ENCODE peak calls at places on chromosome 18, in five cellular contexts. V, N, F, K and S are unnamed samples.

GRCh38 chr18:9792565-9793226 is 84.6 kb downstream of the RAB31 start:
- DNase-seq in V (no peak), N (no peak), F (no peak), K (no peak), S (no peak)

GRCh38 chr18:27005589-27005988 is 140.1 kb upstream of the AQP4 start:
- DNase-seq in V (no peak), N (no peak), F (no peak), K (no peak), S (no peak)

GRCh38 chr18:31722369-31722957 is 38.1 kb upstream of the B4GALT6 start:
- DNase-seq in V (no peak), N (peak; percentile 62), F (peak; percentile 64), K (peak; percentile 79), S (peak; percentile 29)

GRCh38 chr18:34834897-34835296 is 124.8 kb downstream of the DTNA start:
- DNase-seq in V (no peak), N (no peak), F (no peak), K (peak; percentile 84), S (no peak)

GRCh38 chr18:49682301-49683190 is 120.7 kb downstream of the LIPG start:
- DNase-seq in V (no peak), N (no peak), F (no peak), K (no peak), S (no peak)

GRCh38 chr18:61398961-61399632 is 65.9 kb downstream of the CDH20 start:
- DNase-seq in V (no peak), N (no peak), F (no peak), K (peak; percentile 84), S (no peak)

GRCh38 chr18:10406172-10406663 is 48.2 kb upstream of the APCDD1 start:
- DNase-seq in V (no peak), N (no peak), F (no peak), K (no peak), S (no peak)

GRCh38 chr18:26646897-26647296 is 98.5 kb upstream of the KCTD1 start:
- DNase-seq in V (peak; percentile 41), N (no peak), F (no peak), K (no peak), S (no peak)

GRCh38 chr18:48947583-48947982 is 3.2 kb downstream of the SMAD7 start:
- DNase-seq in V (no peak), N (no peak), F (no peak), K (peak; percentile 60), S (no peak)

GRCh38 chr18:58398648-58399398 is 230.1 kb downstream of the ALPK2 start:
- DNase-seq in V (peak; percentile 26), N (no peak), F (no peak), K (no peak), S (no peak)

GRCh38 chr18:9113468-9114149 is 11.1 kb downstream of the NDUFV2 start:
- DNase-seq in V (no peak), N (no peak), F (no peak), K (no peak), S (no peak)

GRCh38 chr18:70671889-70672551 is 383.2 kb downstream of the SOCS6 start:
- DNase-seq in V (no peak), N (no peak), F (no peak), K (no peak), S (no peak)

GRCh38 chr18:49768051-49768391 is 45.3 kb downstream of the ACAA2 start:
- DNase-seq in V (peak; percentile 64), N (peak; percentile 7), F (no peak), K (peak; percentile 49), S (no peak)

GRCh38 chr18:5195656-5196055 is 1.4 kb downstream of the AKAIN1 start:
- DNase-seq in V (no peak), N (no peak), F (no peak), K (no peak), S (no peak)

GRCh38 chr18:69402219-69402989 is 1.7 kb downstream of the DOK6 start:
- DNase-seq in V (no peak), N (no peak), F (no peak), K (peak; percentile 10), S (no peak)

GRCh38 chr18:37535968-37536367 is 29.6 kb downstream of the CELF4 start:
- DNase-seq in V (no peak), N (no peak), F (no peak), K (peak; percentile 4), S (no peak)

GRCh38 chr18:39841133-39842041 is 2113.6 kb upstream of the PIK3C3 start:
- DNase-seq in V (peak; percentile 41), N (no peak), F (peak; percentile 51), K (peak; percentile 69), S (peak; percentile 38)

GRCh38 chr18:34548120-34548972 is 161.8 kb upstream of the DTNA start:
- DNase-seq in V (no peak), N (no peak), F (no peak), K (no peak), S (no peak)

GRCh38 chr18:59742325-59743111 is 45.3 kb upstream of the CCBE1 start:
- DNase-seq in V (no peak), N (no peak), F (peak; percentile 69), K (peak; percentile 40), S (no peak)

GRCh38 chr18:389658-390357 is 110.7 kb downstream of the COLEC12 start:
- DNase-seq in V (no peak), N (no peak), F (no peak), K (no peak), S (no peak)

GRCh38 chr18:43982582-43982981 is 698.1 kb upstream of the SETBP1 start:
- DNase-seq in V (no peak), N (no peak), F (no peak), K (no peak), S (no peak)

GRCh38 chr18:9825571-9826073 is 60.2 kb upstream of the TXNDC2 start:
- DNase-seq in V (peak; percentile 96), N (no peak), F (no peak), K (peak; percentile 78), S (peak; percentile 60)

GRCh38 chr18:37260367-37261093 is 305.1 kb downstream of the CELF4 start:
- DNase-seq in V (no peak), N (no peak), F (no peak), K (no peak), S (no peak)

GRCh38 chr18:62098960-62099359 is 87.9 kb downstream of the PIGN start:
- DNase-seq in V (no peak), N (no peak), F (no peak), K (no peak), S (no peak)

GRCh38 chr18:57748770-57749603 is 54.1 kb downstream of the ATP8B1 start:
- DNase-seq in V (peak; percentile 73), N (no peak), F (no peak), K (peak; percentile 63), S (peak; percentile 35)

GRCh38 chr18:35513181-35513932 is 15.6 kb upstream of the INO80C start:
- DNase-seq in V (peak; percentile 91), N (no peak), F (no peak), K (peak; percentile 19), S (no peak)

GRCh38 chr18:21270453-21270852 is 28.4 kb downstream of the GREB1L start:
- DNase-seq in V (no peak), N (no peak), F (no peak), K (peak; percentile 79), S (peak; percentile 47)

GRCh38 chr18:47251289-47252120 is at the start of gene SKOR2:
- DNase-seq in V (no peak), N (no peak), F (no peak), K (peak; percentile 4), S (no peak)

GRCh38 chr18:47254341-47254939 is 3.0 kb upstream of the SKOR2 start:
- DNase-seq in V (no peak), N (no peak), F (peak; percentile 65), K (peak; percentile 37), S (no peak)

GRCh38 chr18:47249602-47250001 is 1.9 kb downstream of the SKOR2 start:
- DNase-seq in V (no peak), N (no peak), F (no peak), K (no peak), S (no peak)

GRCh38 chr18:47250415-47251046 is 929 bp downstream of the SKOR2 start:
- DNase-seq in V (no peak), N (no peak), F (no peak), K (no peak), S (no peak)

GRCh38 chr18:47253101-47253654 is 1.7 kb upstream of the SKOR2 start:
- DNase-seq in V (no peak), N (no peak), F (no peak), K (no peak), S (no peak)
- H3K27me3 ChIP-seq in V (peaks cover 35% of the 10 kb centered on the region), N (peaks cover 11% of the 10 kb centered on the region), F (peaks cover 99% of the 10 kb centered on the region), K (peaks cover 91% of the 10 kb centered on the region), S (peaks cover 59% of the 10 kb centered on the region)

DNA sequence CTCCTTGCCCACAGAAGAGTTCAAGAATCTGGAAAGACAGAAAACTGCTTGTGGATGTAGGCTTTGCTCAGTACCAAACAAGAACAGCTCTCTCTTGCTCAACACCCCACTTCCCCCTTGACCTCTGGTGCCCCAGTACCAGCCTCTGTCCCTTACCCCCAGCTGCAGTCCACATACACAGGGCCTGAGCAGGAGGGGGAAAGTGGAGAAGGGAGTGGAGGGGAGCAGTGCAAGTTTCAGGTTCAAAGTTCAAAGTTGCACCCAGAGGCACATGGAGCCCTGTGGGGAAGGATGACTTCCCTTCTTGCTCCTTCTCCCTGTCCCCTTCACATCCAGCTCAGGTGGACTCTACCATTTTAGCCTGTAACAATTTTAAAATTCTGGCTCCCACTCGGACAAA is 61.1 kb upstream of the LPIN2 start:
- DNase-seq in V (no peak), N (no peak), F (no peak), K (no peak), S (no peak)
- H3K27me3 ChIP-seq in V (no peaks in the 10 kb centered on the region), N (no peaks in the 10 kb centered on the region), F (no peaks in the 10 kb centered on the region), K (no peaks in the 10 kb centered on the region), S (no peaks in the 10 kb centered on the region)

GRCh38 chr18:79662051-79662450 is 17.6 kb upstream of the CTDP1 start:
- DNase-seq in V (no peak), N (no peak), F (no peak), K (no peak), S (no peak)
- H3K27me3 ChIP-seq in V (peaks cover 61% of the 10 kb centered on the region), N (no peaks in the 10 kb centered on the region), F (peaks cover 4% of the 10 kb centered on the region), K (peaks cover 45% of the 10 kb centered on the region), S (peaks cover 10% of the 10 kb centered on the region)

GRCh38 chr18:79625924-79626561 is 53.6 kb upstream of the CTDP1 start:
- DNase-seq in V (no peak), N (no peak), F (no peak), K (no peak), S (no peak)

GRCh38 chr18:79624356-79624961 is 55.1 kb upstream of the CTDP1 start:
- DNase-seq in V (no peak), N (no peak), F (no peak), K (no peak), S (no peak)

GRCh38 chr18:79626905-79627749 is 52.5 kb upstream of the CTDP1 start:
- DNase-seq in V (no peak), N (no peak), F (no peak), K (no peak), S (no peak)

GRCh38 chr18:79627750-79628294 is 51.8 kb upstream of the CTDP1 start:
- DNase-seq in V (no peak), N (no peak), F (no peak), K (no peak), S (no peak)

DNA sequence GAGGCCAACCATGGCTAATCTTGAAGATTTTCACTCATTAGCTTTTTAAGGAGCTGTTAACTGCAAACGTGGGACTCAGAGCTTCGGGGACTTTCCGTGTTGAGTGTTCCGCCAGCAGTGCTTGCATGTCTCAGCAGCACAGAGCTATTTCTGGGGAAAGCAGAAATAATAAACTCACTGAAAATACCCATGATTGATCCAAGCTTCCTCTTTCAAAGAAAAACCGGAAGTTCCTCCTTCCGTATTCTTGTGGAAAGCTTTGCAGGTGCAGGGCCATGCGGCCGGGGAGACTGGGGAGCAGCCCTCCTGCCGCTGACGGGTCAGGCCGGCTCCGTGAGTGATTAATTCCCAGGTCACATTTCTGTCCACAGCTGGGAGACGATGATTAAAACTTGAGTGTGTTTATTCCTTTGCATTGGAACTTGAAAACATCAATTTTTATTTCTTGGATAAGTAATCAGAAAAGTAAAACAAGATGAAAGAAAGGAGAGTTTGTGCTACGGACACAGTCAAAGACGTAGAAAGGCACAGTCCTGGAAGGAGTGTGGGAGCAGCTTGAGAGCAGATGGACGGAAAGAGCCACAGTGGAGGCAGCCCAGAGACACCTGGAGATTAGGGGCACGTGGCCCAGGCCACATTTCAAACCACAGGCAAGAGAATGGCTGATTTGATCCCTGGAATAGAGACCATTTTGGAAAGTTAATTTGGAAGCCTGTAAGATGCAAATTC is 54.2 kb upstream of the CTDP1 start:
- DNase-seq in V (no peak), N (no peak), F (no peak), K (no peak), S (no peak)
- H3K27me3 ChIP-seq in V (peaks cover 99% of the 10 kb centered on the region), N (no peaks in the 10 kb centered on the region), F (peaks cover 22% of the 10 kb centered on the region), K (peaks cover 74% of the 10 kb centered on the region), S (peaks cover 9% of the 10 kb centered on the region)